ENCODE peak calls at places on chromosomes 13 and 19, in four cellular contexts. D is K562, F is HepG2, S is WTC11. U is an unnamed sample.

GRCh38 chr19:22784051-22784450 is at the start of gene ZNF99:
- DNase-seq in S (no peak), F (no peak), D (no peak), U (no peak)

GRCh38 chr19:38932425-38933179 is 1.9 kb downstream of the MRPS12 start:
- DNase-seq in S (peak), D (peak), F (peak), U (no peak)

GRCh38 chr13:111363591-111363990 is 43.1 kb downstream of the TEX29 start:
- DNase-seq in D (no peak), S (no peak), F (no peak), U (no peak)

GRCh38 chr19:55538132-55538531 is 1.2 kb upstream of the SBK2 start:
- DNase-seq in F (no peak), D (no peak), S (no peak), U (no peak)

GRCh38 chr19:8147579-8147978 is 1.8 kb downstream of the FBN3 start:
- DNase-seq in D (no peak), F (no peak), S (no peak), U (no peak)

GRCh38 chr19:3450796-3451411 is 29.4 kb downstream of the SMIM24 start:
- DNase-seq in D (peak), S (no peak), F (peak), U (no peak)

GRCh38 chr13:60933638-60934037 is 482.0 kb downstream of the PCDH20 start:
- DNase-seq in S (no peak), F (no peak), D (no peak), U (no peak)

GRCh38 chr19:6059396-6059947 is 50.8 kb downstream of the RFX2 start:
- DNase-seq in S (no peak), D (no peak), F (no peak), U (no peak)

GRCh38 chr19:55172741-55173140 is 6.3 kb upstream of the DNAAF3 start:
- DNase-seq in S (no peak), F (no peak), D (no peak), U (no peak)

GRCh38 chr19:35254341-35255297 is 5.8 kb downstream of the LSR start:
- DNase-seq in F (no peak), S (no peak), D (no peak), U (no peak)

GRCh38 chr13:79405501-79405830 is 589 bp downstream of the RBM26 start:
- DNase-seq in F (no peak), D (peak), S (peak), U (no peak)

GRCh38 chr19:33047422-33047821 is 17.3 kb downstream of the RHPN2 start:
- DNase-seq in S (peak), D (peak), F (no peak), U (no peak)

GRCh38 chr13:95644611-95645052 is at the start of gene DZIP1:
- DNase-seq in S (peak), D (no peak), F (peak), U (peak)

GRCh38 chr19:33177417-33177976 is 16.6 kb upstream of the LRP3 start:
- DNase-seq in S (peak), D (no peak), F (peak), U (peak)

GRCh38 chr13:37700887-37701286 is 102.3 kb upstream of the POSTN start:
- DNase-seq in S (no peak), F (no peak), D (no peak), U (no peak)

GRCh38 chr19:15863272-15863671 is 34.6 kb downstream of the CYP4F2 start:
- DNase-seq in S (no peak), D (peak), F (no peak), U (no peak)

GRCh38 chr19:15998166-15998565 is 49.4 kb downstream of the OR10H4 start:
- DNase-seq in F (no peak), S (no peak), D (no peak), U (no peak)

GRCh38 chr19:58009666-58010301 is 7.2 kb upstream of the ZNF606 start:
- DNase-seq in S (peak), F (no peak), D (peak), U (no peak)

GRCh38 chr13:33545492-33545891 is 259.9 kb upstream of the STARD13 start:
- DNase-seq in F (no peak), D (no peak), S (no peak), U (no peak)

GRCh38 chr19:46950526-46951235 is 69.0 kb upstream of the NPAS1 start:
- DNase-seq in S (no peak), F (no peak), D (no peak), U (no peak)

GRCh38 chr13:110944968-110945952 is 30.4 kb upstream of the ANKRD10 start:
- DNase-seq in F (no peak), S (no peak), D (no peak), U (no peak)

GRCh38 chr13:50452028-50452427 is 391.5 kb downstream of the DLEU7 start:
- DNase-seq in S (no peak), D (no peak), F (no peak), U (no peak)

GRCh38 chr13:61286148-61286745 is 129.4 kb downstream of the PCDH20 start:
- DNase-seq in S (peak), F (peak), D (peak), U (peak)

GRCh38 chr13:86584301-86584700 is 785.1 kb upstream of the SLITRK6 start:
- DNase-seq in S (no peak), F (no peak), D (no peak), U (no peak)

GRCh38 chr13:26219726-26220125 is 2.4 kb downstream of the RNF6 start:
- DNase-seq in S (no peak), D (no peak), F (no peak), U (no peak)

GRCh38 chr13:94548382-94549240 is 47.3 kb downstream of the TGDS start:
- DNase-seq in D (peak), S (peak), F (peak), U (no peak)

GRCh38 chr19:38384209-38385027 is 3.4 kb downstream of the GGN start:
- DNase-seq in S (peak), D (peak), F (peak), U (peak)

GRCh38 chr13:40210865-40211585 is 455.4 kb downstream of the FOXO1 start:
- DNase-seq in S (no peak), F (no peak), D (no peak), U (peak)

GRCh38 chr13:60335531-60335930 is 61.5 kb upstream of the TDRD3 start:
- DNase-seq in D (no peak), S (no peak), F (peak), U (no peak)

GRCh38 chr19:38529610-38530009 is 88.1 kb downstream of the MAP4K1 start:
- DNase-seq in S (no peak), D (no peak), F (no peak), U (no peak)

GRCh38 chr13:70755411-70755810 is 647.2 kb upstream of the KLHL1 start:
- DNase-seq in D (no peak), F (no peak), S (no peak), U (no peak)

GRCh38 chr13:41549491-41549890 is 92.1 kb downstream of the RGCC start:
- DNase-seq in D (no peak), S (no peak), F (no peak), U (no peak)

GRCh38 chr13:101514695-101515275 is 62.3 kb downstream of the ITGBL1 start:
- DNase-seq in D (peak), S (no peak), F (peak), U (peak)

GRCh38 chr13:46553521-46553885 is 533 bp downstream of the LRCH1 start:
- DNase-seq in F (no peak), D (no peak), S (peak), U (no peak)

GRCh38 chr13:43285891-43286602 is 262.7 kb downstream of the DNAJC15 start:
- DNase-seq in S (no peak), D (no peak), F (no peak), U (no peak)

GRCh38 chr13:57632276-57633140 is 964 bp downstream of the PCDH17 start:
- DNase-seq in S (peak), D (no peak), F (no peak), U (no peak)

GRCh38 chr13:20391597-20392452 is 133.8 kb downstream of the CRYL1 start:
- DNase-seq in D (no peak), S (peak), F (no peak), U (no peak)

GRCh38 chr13:46698015-46698414 is 98.9 kb downstream of the ESD start:
- DNase-seq in D (no peak), F (no peak), S (no peak), U (no peak)

GRCh38 chr13:99527346-99527745 is 26.1 kb downstream of the TM9SF2 start:
- DNase-seq in D (no peak), S (no peak), F (no peak), U (no peak)

GRCh38 chr19:489418-490196 is 6.7 kb upstream of the MADCAM1 start:
- DNase-seq in D (no peak), F (peak), S (peak), U (no peak)
- TF ChIP-seq SP1 in D (no peak), F (no peak), S (no peak), U (no peak)

GRCh38 chr13:30412351-30412750 is 9.9 kb upstream of the UBE2L5 start:
- DNase-seq in F (no peak), S (no peak), D (no peak), U (no peak)

GRCh38 chr13:30406779-30407416 is 15.4 kb upstream of the UBE2L5 start:
- DNase-seq in S (no peak), F (no peak), D (no peak), U (no peak)

GRCh38 chr13:30410705-30411125 is 11.6 kb upstream of the UBE2L5 start:
- DNase-seq in S (no peak), D (no peak), F (no peak), U (no peak)

GRCh38 chr13:30409911-30410704 is 12.2 kb upstream of the UBE2L5 start:
- DNase-seq in F (no peak), S (no peak), D (peak), U (no peak)

DNA sequence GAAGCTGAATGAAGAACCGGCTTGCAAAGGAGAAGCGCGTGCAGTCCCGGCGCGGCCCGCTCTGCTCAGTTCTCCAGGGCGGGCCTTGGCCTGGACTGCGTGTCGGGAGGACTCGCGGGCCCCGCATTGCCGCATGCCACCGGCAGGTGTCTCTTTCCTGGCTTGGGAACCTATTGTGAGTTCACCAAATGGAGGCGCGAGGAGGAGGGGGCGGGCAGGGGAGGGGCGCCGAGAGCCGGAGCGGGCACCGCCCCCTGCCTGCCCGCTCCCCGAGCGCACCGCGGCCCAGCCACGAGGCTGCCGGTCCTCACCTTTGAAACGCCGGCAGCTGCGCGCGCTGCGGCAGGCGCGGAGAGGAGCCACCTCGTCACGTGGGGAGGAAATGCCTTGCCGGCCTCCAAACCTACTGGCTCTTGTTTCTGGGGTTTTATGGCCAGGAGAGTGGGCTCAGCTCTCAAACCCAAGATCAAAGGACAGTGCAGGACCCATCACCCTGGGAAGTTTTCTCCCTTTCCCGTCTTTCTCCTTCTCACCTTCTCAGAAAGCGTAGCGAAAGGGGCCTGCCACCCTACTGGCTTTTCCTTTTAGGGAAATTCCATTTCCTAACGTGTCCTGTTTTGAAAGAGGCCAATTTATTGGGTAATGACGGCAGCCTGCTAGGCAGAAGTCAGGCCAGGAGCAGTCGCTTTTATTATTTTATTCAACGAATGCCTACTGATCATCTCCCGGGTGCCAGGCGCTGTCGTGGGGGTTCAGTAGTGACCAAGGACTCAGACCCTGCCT is 13.8 kb upstream of the UBE2L5 start:
- DNase-seq in S (peak), D (peak), F (peak), U (peak)
- TF ChIP-seq ELF4 in S (no peak), D (no peak), F (no peak), U (no peak)

DNA sequence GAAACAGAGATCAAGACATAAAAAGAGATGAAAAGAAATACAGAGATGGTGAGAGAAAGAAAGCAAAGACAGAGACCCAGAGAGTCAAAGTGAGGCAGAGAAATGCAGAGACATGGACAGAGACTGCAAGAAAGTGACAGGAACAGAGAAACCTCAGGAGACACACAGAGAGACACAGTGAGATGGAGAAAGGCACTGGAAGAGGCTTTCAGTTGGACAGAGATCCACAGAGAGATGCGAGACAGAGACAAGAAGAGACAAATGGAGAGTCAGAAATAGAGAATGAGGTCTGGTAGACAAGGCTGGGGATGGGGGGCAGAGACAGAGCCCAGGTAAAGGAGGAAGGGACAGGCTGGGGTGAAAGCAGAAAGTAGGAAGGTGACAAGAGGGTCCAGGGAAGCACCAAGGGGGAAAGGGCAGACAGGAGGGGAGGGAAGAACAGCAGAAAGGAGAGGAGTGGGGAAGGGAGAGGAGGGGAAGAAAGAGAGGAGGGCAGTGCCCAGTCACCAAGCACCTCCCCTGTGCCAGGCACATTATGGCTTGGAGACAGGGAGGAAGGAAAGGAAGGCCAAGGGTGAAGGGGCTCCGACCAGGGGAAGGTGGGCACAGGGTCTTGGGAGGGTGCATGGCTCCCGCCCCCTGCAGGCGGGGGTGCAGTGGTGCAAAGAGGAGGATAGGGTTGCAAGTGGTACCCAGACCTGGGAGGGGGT is 38.5 kb downstream of the DEDD2 start:
- DNase-seq in S (peak), F (no peak), D (peak), U (peak)
- TF ChIP-seq SP1 in S (no peak), F (no peak), D (no peak), U (no peak)

GRCh38 chr19:13487985-13488384 is 18.3 kb downstream of the CACNA1A start:
- DNase-seq in D (no peak), F (no peak), S (no peak), U (no peak)

GRCh38 chr19:13493516-13494310 is 12.6 kb downstream of the CACNA1A start:
- DNase-seq in D (no peak), S (no peak), F (no peak), U (no peak)

GRCh38 chr19:13492128-13492527 is 14.2 kb downstream of the CACNA1A start:
- DNase-seq in S (no peak), D (no peak), F (no peak), U (no peak)
- TF ChIP-seq ELF4 in S (no peak), D (no peak), F (no peak), U (no peak)

GRCh38 chr19:48302600-48302959 is 22.8 kb upstream of the EMP3 start:
- DNase-seq in F (no peak), S (no peak), D (no peak), U (no peak)
- TF ChIP-seq SP1 in F (no peak), S (no peak), D (no peak), U (no peak)

U was measured in HEK293T.